ENCODE peak calls at places on chromosomes 1 and 21, in nine cellular contexts. G is GM23338, R is Panc1, O is transverse colon, N is prostate gland, S is GM12892, Q is stomach, U is endothelial cell of umbilical vein, X is GM12891. M is an unnamed sample.

GRCh38 chr1:75579046-75579445 is 31.9 kb downstream of the SLC44A5 start:
- DNase-seq in G (no peak), R (no peak), O (no peak), N (no peak), S (no peak), Q (no peak), U (peak), X (no peak), M (no peak)

GRCh38 chr1:183414365-183414764 is 3.8 kb downstream of the NMNAT2 start:
- DNase-seq in G (no peak), R (no peak), O (no peak), N (no peak), S (no peak), Q (no peak), U (no peak), X (no peak), M (no peak)

GRCh38 chr21:29196021-29196663 is 65.7 kb downstream of the MAP3K7CL start:
- DNase-seq in G (peak), R (peak), O (peak), N (no peak), S (peak), Q (peak), U (peak), X (peak), M (peak)

GRCh38 chr1:19179597-19180271 is 30.3 kb downstream of the UBR4 start:
- DNase-seq in G (peak), R (peak), O (no peak), N (peak), S (no peak), Q (no peak), U (peak), X (peak), M (no peak)

GRCh38 chr21:45267390-45267760 is 20.3 kb downstream of the POFUT2 start:
- DNase-seq in G (no peak), R (no peak), O (no peak), N (no peak), S (no peak), Q (peak), U (no peak), X (no peak), M (no peak)

GRCh38 chr1:234681065-234681464 is 71.1 kb upstream of the IRF2BP2 start:
- DNase-seq in G (no peak), R (no peak), O (no peak), N (peak), S (no peak), Q (no peak), U (no peak), X (no peak), M (no peak)

GRCh38 chr1:233242827-233243483 is 52.6 kb downstream of the PCNX2 start:
- DNase-seq in G (no peak), R (no peak), O (peak), N (no peak), S (no peak), Q (no peak), U (peak), X (no peak), M (no peak)

GRCh38 chr1:109538827-109539555 is 681 bp upstream of the GPR61 start:
- DNase-seq in G (no peak), R (no peak), O (no peak), N (no peak), S (no peak), Q (no peak), U (no peak), X (no peak), M (no peak)

GRCh38 chr1:168279253-168279652 is 1.4 kb upstream of the TBX19 start:
- DNase-seq in G (no peak), R (no peak), O (no peak), N (no peak), S (no peak), Q (no peak), U (no peak), X (no peak), M (no peak)

GRCh38 chr1:64282353-64282752 is 78.9 kb downstream of the UBE2U start:
- DNase-seq in G (no peak), R (no peak), O (no peak), N (peak), S (no peak), Q (no peak), U (no peak), X (no peak), M (no peak)

GRCh38 chr1:72526926-72527325 is 244.6 kb upstream of the NEGR1 start:
- DNase-seq in G (no peak), R (no peak), O (no peak), N (no peak), S (no peak), Q (no peak), U (no peak), X (no peak), M (no peak)

GRCh38 chr1:19621274-19621950 is 22.7 kb upstream of the NBL1 start:
- DNase-seq in G (no peak), R (no peak), O (no peak), N (no peak), S (no peak), Q (no peak), U (no peak), X (no peak), M (no peak)

GRCh38 chr1:31978853-31979400 is 34.7 kb upstream of the KHDRBS1 start:
- DNase-seq in G (peak), R (no peak), O (no peak), N (no peak), S (no peak), Q (no peak), U (no peak), X (no peak), M (no peak)

GRCh38 chr1:221708076-221708571 is 33.8 kb downstream of the DUSP10 start:
- DNase-seq in G (no peak), R (no peak), O (no peak), N (no peak), S (peak), Q (no peak), U (no peak), X (peak), M (peak)

GRCh38 chr1:31689821-31690220 is 14.0 kb downstream of the COL16A1 start:
- DNase-seq in G (no peak), R (no peak), O (no peak), N (no peak), S (no peak), Q (no peak), U (peak), X (no peak), M (no peak)

GRCh38 chr1:46569909-46570725 is 18.7 kb upstream of the KNCN start:
- DNase-seq in G (no peak), R (no peak), O (no peak), N (no peak), S (no peak), Q (no peak), U (no peak), X (no peak), M (no peak)

GRCh38 chr1:99601709-99602403 is 44.1 kb upstream of the PALMD start:
- DNase-seq in G (no peak), R (no peak), O (no peak), N (no peak), S (no peak), Q (no peak), U (no peak), X (no peak), M (no peak)

GRCh38 chr1:99595441-99595840 is 50.5 kb upstream of the PALMD start:
- DNase-seq in G (no peak), R (no peak), O (no peak), N (no peak), S (no peak), Q (no peak), U (no peak), X (no peak), M (no peak)

GRCh38 chr1:99599678-99600175 is 46.2 kb upstream of the PALMD start:
- DNase-seq in G (no peak), R (peak), O (no peak), N (no peak), S (no peak), Q (no peak), U (peak), X (no peak), M (no peak)

GRCh38 chr1:99600782-99601181 is 45.1 kb upstream of the PALMD start:
- DNase-seq in G (no peak), R (no peak), O (no peak), N (no peak), S (no peak), Q (no peak), U (peak), X (no peak), M (no peak)

DNA sequence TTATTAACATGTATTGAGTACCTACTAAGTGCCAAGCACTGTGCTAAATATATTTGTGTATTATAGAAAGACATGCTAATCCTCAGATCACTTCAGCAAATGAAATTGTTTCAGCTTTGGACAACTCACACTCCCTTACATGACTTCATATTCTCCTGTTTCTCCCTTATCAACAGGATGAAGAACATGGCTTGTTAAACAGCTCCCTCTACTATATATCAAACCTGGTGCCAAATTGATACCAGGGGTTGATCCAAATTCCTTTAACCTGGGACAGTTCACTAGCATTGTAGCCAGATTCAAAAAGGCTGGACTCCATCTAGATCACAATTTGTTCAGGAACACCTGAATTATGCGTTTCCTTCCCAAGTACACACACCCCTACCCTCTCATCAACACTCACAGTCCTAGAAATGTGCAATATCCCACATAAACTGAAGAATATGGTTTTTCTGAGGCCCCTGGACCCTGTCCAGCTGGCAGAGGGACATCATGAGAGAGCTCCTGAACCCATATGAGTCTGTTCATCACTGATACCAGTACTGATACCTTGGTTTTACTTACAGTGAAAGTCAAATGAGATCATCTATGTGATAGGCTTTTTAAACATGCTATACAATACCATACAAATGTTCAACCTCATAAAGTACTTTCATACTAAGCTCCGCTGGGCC is 47.0 kb upstream of the PALMD start:
- DNase-seq in G (no peak), R (no peak), O (no peak), N (no peak), S (no peak), Q (no peak), U (peak), X (no peak), M (no peak)
- TF ChIP-seq POLR2AphosphoS5 in G (no peak), R (no peak), O (no peak), N (no peak), S (no peak), Q (no peak), U (no peak), X (no peak), M (no peak)

DNA sequence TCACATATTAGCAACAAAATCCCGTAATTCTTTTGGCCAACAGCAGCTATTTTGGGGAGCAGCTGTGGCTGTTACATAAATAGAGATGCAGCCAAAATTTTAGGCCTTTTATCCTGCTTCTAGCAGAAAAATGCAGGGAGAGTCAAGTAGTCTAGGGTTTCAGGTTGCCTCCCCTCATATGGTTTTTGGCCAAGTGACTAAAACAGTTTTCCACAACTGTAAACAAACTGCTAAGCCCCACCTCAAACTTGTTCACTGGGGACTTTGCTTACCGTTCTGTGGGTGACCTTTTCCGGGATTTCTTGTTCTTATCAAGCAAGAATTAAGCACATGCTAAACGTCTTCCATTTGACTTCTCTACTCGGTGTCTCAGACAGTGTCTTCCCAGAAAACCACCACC is 133.4 kb downstream of the EDEM3 start:
- DNase-seq in G (no peak), R (no peak), O (no peak), N (no peak), S (no peak), Q (no peak), U (no peak), X (no peak), M (no peak)
- TF ChIP-seq POLR2AphosphoS5 in G (no peak), R (no peak), O (peak), N (no peak), S (no peak), Q (peak), U (no peak), X (no peak), M (no peak)

GRCh38 chr1:30129001-30129408 is 594.4 kb downstream of the MATN1 start:
- DNase-seq in G (no peak), R (no peak), O (no peak), N (no peak), S (no peak), Q (no peak), U (no peak), X (no peak), M (no peak)
- TF ChIP-seq POLR2AphosphoS5 in G (no peak), R (no peak), O (no peak), N (no peak), S (no peak), Q (no peak), U (no peak), X (no peak), M (no peak)

GRCh38 chr1:6489383-6489765 is 2.1 kb downstream of the PLEKHG5 start:
- DNase-seq in G (no peak), R (no peak), O (no peak), N (no peak), S (no peak), Q (no peak), U (no peak), X (no peak), M (no peak)

GRCh38 chr1:6491076-6491449 is 404 bp downstream of the PLEKHG5 start:
- DNase-seq in G (no peak), R (no peak), O (no peak), N (no peak), S (no peak), Q (no peak), U (no peak), X (no peak), M (no peak)

GRCh38 chr1:6488602-6489382 is 2.7 kb downstream of the PLEKHG5 start:
- DNase-seq in G (no peak), R (no peak), O (peak), N (peak), S (no peak), Q (peak), U (no peak), X (no peak), M (no peak)

GRCh38 chr1:6490181-6491075 is 1.0 kb downstream of the PLEKHG5 start:
- DNase-seq in G (peak), R (no peak), O (peak), N (peak), S (peak), Q (peak), U (peak), X (peak), M (peak)

DNA sequence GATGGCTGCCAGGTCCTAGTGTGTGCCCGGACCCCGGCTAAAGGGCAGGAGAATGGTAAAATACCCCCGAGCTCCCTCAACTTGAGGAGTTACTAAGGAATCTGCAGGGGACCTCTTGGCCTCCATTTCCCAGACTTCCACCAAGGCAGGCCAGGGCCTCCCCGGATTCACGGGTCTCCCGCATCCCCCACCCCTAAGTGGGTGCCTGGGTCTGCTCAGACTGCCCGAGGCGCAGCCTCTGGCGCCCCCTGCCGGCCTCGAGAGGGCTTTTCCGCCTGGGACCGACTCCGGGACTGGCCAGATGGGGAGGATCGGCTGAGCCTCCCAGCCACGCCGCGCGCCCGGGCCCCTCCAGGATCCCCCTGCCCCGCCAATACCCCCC is 1.7 kb downstream of the PLEKHG5 start:
- DNase-seq in G (peak), R (no peak), O (peak), N (peak), S (peak), Q (peak), U (peak), X (peak), M (peak)
- TF ChIP-seq POLR2AphosphoS5 in G (no peak), R (no peak), O (no peak), N (peak), S (no peak), Q (no peak), U (no peak), X (no peak), M (no peak)

GRCh38 chr1:245453556-245453955 is 298.8 kb downstream of the KIF26B start:
- DNase-seq in G (no peak), R (no peak), O (no peak), N (no peak), S (no peak), Q (no peak), U (no peak), X (no peak), M (no peak)
- TF ChIP-seq POLR2AphosphoS5 in G (no peak), R (no peak), O (no peak), N (no peak), S (no peak), Q (no peak), U (no peak), X (no peak), M (no peak)

M was measured in GM12878.